ENCODE peak calls at places on chromosomes 3 and 15, in four cellular contexts. D is tibial nerve, X is neural progenitor cell, F is upper lobe of left lung. K is an unnamed sample.

GRCh38 chr15:62242999-62243398 is 77.9 kb upstream of the C2CD4B start:
- DNase-seq in F (no peak), D (no peak), X (no peak), K (no peak)

GRCh38 chr3:46667061-46667621 is 26.3 kb downstream of the ALS2CL start:
- DNase-seq in F (no peak), X (no peak), D (no peak), K (no peak)

GRCh38 chr3:129248286-129248979 is 973 bp upstream of the COPG1 start:
- DNase-seq in F (no peak), D (no peak), X (no peak), K (no peak)

GRCh38 chr15:73368301-73369072 is at the start of gene HCN4:
- DNase-seq in F (peak; percentile 82), D (no peak), X (peak; percentile 86), K (no peak)

GRCh38 chr3:61580982-61581654 is 19.7 kb downstream of the PTPRG start:
- DNase-seq in X (peak; percentile 20), F (no peak), D (no peak), K (no peak)

GRCh38 chr15:90561344-90562244 is 31.9 kb downstream of the CRTC3 start:
- DNase-seq in D (no peak), X (no peak), F (no peak), K (no peak)

GRCh38 chr3:98705694-98706093 is 57.4 kb upstream of the ST3GAL6 start:
- DNase-seq in F (no peak), D (no peak), X (no peak), K (no peak)

GRCh38 chr15:69056365-69056764 is 41.9 kb downstream of the NOX5 start:
- DNase-seq in F (no peak), D (no peak), X (no peak), K (no peak)

GRCh38 chr3:188776447-188776846 is 395.3 kb upstream of the TPRG1 start:
- DNase-seq in D (no peak), F (no peak), X (peak; percentile 42), K (peak; percentile 60)

GRCh38 chr3:125310623-125311076 is 64.5 kb downstream of the ZNF148 start:
- DNase-seq in D (no peak), X (no peak), F (no peak), K (no peak)

GRCh38 chr15:77568014-77568959 is 64.4 kb downstream of the LINGO1 start:
- DNase-seq in D (no peak), X (no peak), F (no peak), K (no peak)

GRCh38 chr3:100710355-100711198 is 1.3 kb downstream of the TFG start:
- DNase-seq in X (peak; percentile 47), F (no peak), D (no peak), K (peak; percentile 20)

GRCh38 chr3:12149029-12149428 is 9.7 kb downstream of the TIMP4 start:
- DNase-seq in X (no peak), F (no peak), D (no peak), K (no peak)

GRCh38 chr3:48595075-48595525 is at the start of gene COL7A1:
- DNase-seq in X (no peak), D (no peak), F (peak; percentile 82), K (no peak)

GRCh38 chr15:44194397-44195150 is 497 bp downstream of the FRMD5 start:
- DNase-seq in X (no peak), D (no peak), F (peak; percentile 89), K (peak; percentile 64)

GRCh38 chr3:177419904-177420601 is 222.8 kb upstream of the TBL1XR1 start:
- DNase-seq in D (no peak), F (no peak), X (no peak), K (no peak)

GRCh38 chr3:177196473-177197040 is 725 bp downstream of the TBL1XR1 start:
- DNase-seq in X (peak; percentile 68), D (no peak), F (peak; percentile 89), K (no peak)

GRCh38 chr3:65952842-65953241 is 85.9 kb downstream of the MAGI1 start:
- DNase-seq in F (no peak), X (no peak), D (no peak), K (no peak)

GRCh38 chr15:57551717-57552677 is 39.7 kb upstream of the MYZAP start:
- DNase-seq in F (no peak), D (no peak), X (peak; percentile 82), K (peak; percentile 70)

GRCh38 chr15:50819344-50819743 is 53.8 kb upstream of the SPPL2A start:
- DNase-seq in D (no peak), X (no peak), F (no peak), K (no peak)

GRCh38 chr3:56468184-56469106 is at the start of gene ERC2:
- DNase-seq in X (peak; percentile 97), F (peak; percentile 89), D (no peak), K (no peak)

GRCh38 chr15:75130597-75131268 is 70.9 kb upstream of the C15orf39 start:
- DNase-seq in D (no peak), X (no peak), F (no peak), K (no peak)

GRCh38 chr3:12895391-12896205 is 54.2 kb upstream of the RPL32 start:
- DNase-seq in X (no peak), D (no peak), F (no peak), K (no peak)

GRCh38 chr15:68054658-68055223 is 626 bp downstream of the PIAS1 start:
- DNase-seq in D (peak; percentile 27), X (peak; percentile 87), F (peak; percentile 90), K (no peak)

GRCh38 chr3:112261742-112262141 is 32.3 kb downstream of the SLC9C1 start:
- DNase-seq in D (no peak), X (no peak), F (no peak), K (no peak)

GRCh38 chr3:115019900-115020299 is 127.2 kb downstream of the ZBTB20 start:
- DNase-seq in X (no peak), F (no peak), D (no peak), K (no peak)

GRCh38 chr15:66400351-66400774 is 13.7 kb downstream of the MAP2K1 start:
- DNase-seq in X (no peak), D (no peak), F (no peak), K (no peak)

GRCh38 chr3:153052096-153052460 is 109.9 kb upstream of the RAP2B start:
- DNase-seq in X (no peak), D (no peak), F (no peak), K (peak; percentile 50)

GRCh38 chr3:188542196-188542595 is 388.2 kb downstream of the LPP start:
- DNase-seq in X (no peak), D (no peak), F (no peak), K (no peak)

GRCh38 chr15:71195242-71195641 is 80.0 kb downstream of the THSD4 start:
- DNase-seq in X (peak; percentile 37), D (no peak), F (no peak), K (no peak)

GRCh38 chr3:106635271-106635670 is 742.0 kb upstream of the CCDC54 start:
- DNase-seq in X (no peak), F (no peak), D (no peak), K (peak; percentile 89)

GRCh38 chr3:153320585-153321128 is 158.6 kb downstream of the RAP2B start:
- DNase-seq in F (no peak), X (no peak), D (no peak), K (no peak)

GRCh38 chr3:98974442-98974841 is 72.9 kb upstream of the DCBLD2 start:
- DNase-seq in F (no peak), X (no peak), D (no peak), K (no peak)

GRCh38 chr3:45968706-45969105 is 25.4 kb downstream of the CXCR6 start:
- DNase-seq in F (no peak), D (no peak), X (no peak), K (no peak)

GRCh38 chr3:184789314-184789998 is 22.5 kb upstream of the VPS8 start:
- DNase-seq in F (no peak), D (no peak), X (no peak), K (no peak)

GRCh38 chr15:91710072-91710471 is 143.4 kb upstream of the SLCO3A1 start:
- DNase-seq in F (no peak), X (no peak), D (no peak), K (peak; percentile 20)

GRCh38 chr3:170222647-170223541 is 670 bp downstream of the PRKCI start:
- DNase-seq in D (no peak), X (peak; percentile 78), F (no peak), K (no peak)

GRCh38 chr3:52244061-52244628 is 1.4 kb upstream of the PPM1M start:
- DNase-seq in X (no peak), F (no peak), D (no peak), K (no peak)

GRCh38 chr15:67251318-67251717 is 3.1 kb downstream of the AAGAB start:
- DNase-seq in X (no peak), F (no peak), D (no peak), K (no peak)

GRCh38 chr3:165683947-165684346 is 153.3 kb downstream of the BCHE start:
- DNase-seq in X (no peak), F (no peak), D (no peak), K (no peak)
- H3K4me3 ChIP-seq in X (no peak overlapping the region), F (no peak overlapping the region), D (no peak overlapping the region), K (no peak overlapping the region)

GRCh38 chr3:105067361-105067760 is 299.3 kb upstream of the ALCAM start:
- DNase-seq in X (no peak), F (no peak), D (no peak), K (no peak)
- H3K4me3 ChIP-seq in X (no peak overlapping the region), F (no peak overlapping the region), D (no peak overlapping the region), K (no peak overlapping the region)

DNA sequence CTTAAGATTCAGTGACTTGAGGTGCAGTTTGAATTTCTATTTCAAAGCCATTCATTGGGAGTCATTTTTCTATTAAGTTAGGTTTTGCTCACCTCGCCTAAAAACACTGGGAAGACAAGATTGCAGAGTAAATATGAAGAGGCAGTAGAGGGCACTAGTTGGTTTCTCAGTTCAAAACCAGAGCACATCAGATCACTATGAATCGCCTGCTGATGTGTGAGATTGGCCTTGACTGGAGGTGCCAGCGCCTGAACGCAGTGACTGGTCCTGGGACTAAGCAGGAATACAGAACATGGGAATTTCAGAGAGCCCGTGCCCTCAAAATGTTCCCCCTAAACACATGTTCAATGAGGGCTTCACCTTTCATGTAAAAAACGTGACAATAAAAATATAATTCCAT is 229.0 kb downstream of the ITPR1 start:
- DNase-seq in X (no peak), D (no peak), F (no peak), K (peak; percentile 60)
- H3K4me3 ChIP-seq in X (no peak overlapping the region), D (no peak overlapping the region), F (no peak overlapping the region), K (no peak overlapping the region)

GRCh38 chr3:23649502-23649901 is 156.3 kb upstream of the UBE2E1 start:
- DNase-seq in X (peak; percentile 12), D (no peak), F (no peak), K (no peak)
- H3K4me3 ChIP-seq in X (no peak overlapping the region), D (no peak overlapping the region), F (no peak overlapping the region), K (no peak overlapping the region)

DNA sequence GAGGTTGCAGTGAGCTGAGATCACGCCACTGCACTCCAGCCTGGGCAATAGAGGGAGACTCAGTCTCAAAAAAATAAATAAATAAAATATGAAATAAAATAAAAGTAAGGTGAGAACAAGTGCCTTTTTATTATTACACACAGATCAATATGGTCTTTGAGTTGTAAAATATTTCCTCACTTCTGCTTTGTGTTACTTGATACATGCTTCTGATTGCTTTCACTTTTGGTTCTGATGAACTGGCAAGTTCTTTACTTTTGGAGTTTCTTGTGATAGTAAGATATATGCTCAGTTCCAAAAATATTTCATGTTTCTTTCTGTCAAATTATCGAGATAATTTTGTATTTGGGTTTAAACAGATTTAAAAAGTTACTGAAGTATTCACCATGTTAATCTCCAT is 16.6 kb upstream of the GYG1 start:
- DNase-seq in X (no peak), D (no peak), F (no peak), K (no peak)
- H3K4me3 ChIP-seq in X (no peak overlapping the region), D (no peak overlapping the region), F (no peak overlapping the region), K (no peak overlapping the region)

K was measured in astrocyte of the cerebellum.